ENCODE peak calls at places on chromosome 12, in eight cellular contexts. W, Y, D, Q, T, J, I and H are unnamed samples.

GRCh38 chr12:114711689-114712152 is 27.7 kb upstream of the TBX3 start:
- DNase-seq in W (no peak), Y (no peak), D (no peak), Q (no peak), T (no peak), J (no peak), I (no peak), H (no peak)

GRCh38 chr12:121776190-121777098 is 17.0 kb downstream of the RHOF start:
- DNase-seq in W (peak), Y (no peak), D (peak), Q (no peak), T (no peak), J (peak), I (peak), H (peak)

GRCh38 chr12:55034218-55034617 is 14.4 kb downstream of the NEUROD4 start:
- DNase-seq in W (no peak), Y (no peak), D (no peak), Q (no peak), T (no peak), J (no peak), I (no peak), H (no peak)

GRCh38 chr12:14238224-14238792 is 127.2 kb upstream of the ATF7IP start:
- DNase-seq in W (no peak), Y (no peak), D (no peak), Q (no peak), T (no peak), J (no peak), I (no peak), H (no peak)

GRCh38 chr12:130872179-130873096 is 572 bp downstream of the RAN start:
- DNase-seq in W (peak), Y (no peak), D (no peak), Q (no peak), T (no peak), J (peak), I (peak), H (peak)

GRCh38 chr12:47038270-47038748 is 41.1 kb upstream of the PCED1B start:
- DNase-seq in W (no peak), Y (no peak), D (no peak), Q (no peak), T (no peak), J (no peak), I (no peak), H (no peak)

GRCh38 chr12:52971701-52972329 is 22.9 kb downstream of the KRT18 start:
- DNase-seq in W (no peak), Y (no peak), D (no peak), Q (no peak), T (no peak), J (no peak), I (no peak), H (no peak)

GRCh38 chr12:69329669-69330428 is 18.3 kb upstream of the LYZ start:
- DNase-seq in W (no peak), Y (no peak), D (no peak), Q (no peak), T (no peak), J (no peak), I (no peak), H (no peak)

GRCh38 chr12:129152291-129153075 is 299.2 kb downstream of the GLT1D1 start:
- DNase-seq in W (no peak), Y (no peak), D (no peak), Q (no peak), T (no peak), J (no peak), I (no peak), H (no peak)

GRCh38 chr12:130574402-130574801 is 141.7 kb downstream of the RIMBP2 start:
- DNase-seq in W (no peak), Y (no peak), D (no peak), Q (no peak), T (no peak), J (no peak), I (no peak), H (no peak)

GRCh38 chr12:57844725-57845477 is 1.6 kb downstream of the CTDSP2 start:
- DNase-seq in W (peak), Y (peak), D (peak), Q (peak), T (no peak), J (peak), I (peak), H (peak)

GRCh38 chr12:119338593-119339363 is 4.2 kb downstream of the CCDC60 start:
- DNase-seq in W (no peak), Y (no peak), D (no peak), Q (no peak), T (no peak), J (no peak), I (no peak), H (no peak)

GRCh38 chr12:97308576-97309198 is 153.9 kb upstream of the RMST start:
- DNase-seq in W (no peak), Y (peak), D (no peak), Q (peak), T (peak), J (no peak), I (peak), H (no peak)

GRCh38 chr12:63826002-63826585 is 18.4 kb upstream of the SRGAP1 start:
- DNase-seq in W (no peak), Y (no peak), D (no peak), Q (peak), T (peak), J (no peak), I (no peak), H (no peak)

GRCh38 chr12:6946033-6946919 is 2.5 kb downstream of the C12orf57 start:
- DNase-seq in W (peak), Y (no peak), D (no peak), Q (no peak), T (no peak), J (peak), I (peak), H (peak)

GRCh38 chr12:116619246-116619645 is 60.1 kb downstream of the MAP1LC3B2 start:
- DNase-seq in W (no peak), Y (no peak), D (no peak), Q (no peak), T (no peak), J (no peak), I (no peak), H (no peak)

GRCh38 chr12:122874081-122874480 is 21.8 kb downstream of the VPS37B start:
- DNase-seq in W (no peak), Y (no peak), D (no peak), Q (no peak), T (no peak), J (peak), I (no peak), H (no peak)

GRCh38 chr12:14239935-14240872 is 125.3 kb upstream of the ATF7IP start:
- DNase-seq in W (no peak), Y (no peak), D (no peak), Q (no peak), T (no peak), J (no peak), I (no peak), H (peak)

GRCh38 chr12:29889737-29890136 is 106.0 kb upstream of the TMTC1 start:
- DNase-seq in W (peak), Y (peak), D (no peak), Q (no peak), T (no peak), J (peak), I (peak), H (peak)

GRCh38 chr12:46386877-46387629 is 14.5 kb upstream of the SLC38A2 start:
- DNase-seq in W (no peak), Y (no peak), D (peak), Q (no peak), T (no peak), J (no peak), I (no peak), H (no peak)

GRCh38 chr12:119556830-119557229 is 36.7 kb upstream of the TMEM233 start:
- DNase-seq in W (no peak), Y (no peak), D (no peak), Q (no peak), T (no peak), J (no peak), I (no peak), H (no peak)

GRCh38 chr12:42968426-42968825 is 378.9 kb upstream of the PRICKLE1 start:
- DNase-seq in W (no peak), Y (no peak), D (no peak), Q (no peak), T (no peak), J (no peak), I (no peak), H (no peak)

GRCh38 chr12:81077329-81077685 is 572 bp upstream of the ACSS3 start:
- DNase-seq in W (no peak), Y (no peak), D (peak), Q (no peak), T (no peak), J (no peak), I (peak), H (peak)

GRCh38 chr12:109835827-109836226 is 2.6 kb upstream of the TRPV4 start:
- DNase-seq in W (no peak), Y (no peak), D (no peak), Q (no peak), T (no peak), J (no peak), I (no peak), H (no peak)

DNA sequence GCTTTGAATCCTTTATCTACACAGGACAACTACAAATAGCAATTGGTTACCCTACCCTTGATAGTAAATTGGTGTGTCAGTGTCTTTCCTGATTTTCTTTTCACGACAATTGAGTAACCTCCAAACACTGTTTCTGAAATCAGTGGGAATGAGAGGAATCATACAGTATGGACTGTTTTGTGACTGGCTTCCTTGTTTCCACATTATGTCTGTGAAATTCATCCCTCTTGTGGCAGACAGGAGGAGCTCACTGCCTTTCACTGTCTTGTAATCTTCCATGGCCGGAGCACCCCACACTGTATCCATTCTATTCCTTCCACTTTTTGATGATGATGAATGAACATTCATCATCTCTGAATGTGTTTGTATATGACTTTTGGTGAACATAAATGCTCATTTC is 164.0 kb upstream of the PZP start:
- DNase-seq in W (no peak), Y (no peak), D (no peak), Q (no peak), T (no peak), J (no peak), I (no peak), H (no peak)
- TF ChIP-seq CTCF in W (peak), Y (peak), D (no peak), Q (peak), T (peak), J (no peak), I (peak), H (no peak)

GRCh38 chr12:100399095-100399494 is 42.2 kb downstream of the SLC17A8 start:
- DNase-seq in W (no peak), Y (no peak), D (no peak), Q (no peak), T (no peak), J (no peak), I (no peak), H (no peak)

GRCh38 chr12:100401660-100402059 is 44.8 kb downstream of the SLC17A8 start:
- DNase-seq in W (no peak), Y (no peak), D (no peak), Q (no peak), T (peak), J (no peak), I (no peak), H (no peak)

GRCh38 chr12:100403446-100403845 is 46.6 kb downstream of the SLC17A8 start:
- DNase-seq in W (no peak), Y (no peak), D (no peak), Q (no peak), T (no peak), J (no peak), I (no peak), H (no peak)

GRCh38 chr12:100404769-100405407 is 48.0 kb downstream of the SLC17A8 start:
- DNase-seq in W (peak), Y (peak), D (no peak), Q (no peak), T (peak), J (peak), I (peak), H (peak)
- TF ChIP-seq CTCF in W (peak), Y (peak), D (no peak), Q (peak), T (peak), J (no peak), I (peak), H (peak)

GRCh38 chr12:124599074-124599999 is 31.9 kb upstream of the NCOR2 start:
- DNase-seq in W (no peak), Y (no peak), D (no peak), Q (no peak), T (no peak), J (no peak), I (no peak), H (no peak)
- TF ChIP-seq CTCF in W (no peak), Y (no peak), D (no peak), Q (peak), T (no peak), J (no peak), I (no peak), H (no peak)

GRCh38 chr12:50314629-50315312 is 31.5 kb upstream of the LIMA1 start:
- DNase-seq in W (no peak), Y (peak), D (no peak), Q (peak), T (peak), J (no peak), I (peak), H (peak)
- TF ChIP-seq CTCF in W (peak), Y (peak), D (peak), Q (peak), T (peak), J (peak), I (peak), H (peak)

DNA sequence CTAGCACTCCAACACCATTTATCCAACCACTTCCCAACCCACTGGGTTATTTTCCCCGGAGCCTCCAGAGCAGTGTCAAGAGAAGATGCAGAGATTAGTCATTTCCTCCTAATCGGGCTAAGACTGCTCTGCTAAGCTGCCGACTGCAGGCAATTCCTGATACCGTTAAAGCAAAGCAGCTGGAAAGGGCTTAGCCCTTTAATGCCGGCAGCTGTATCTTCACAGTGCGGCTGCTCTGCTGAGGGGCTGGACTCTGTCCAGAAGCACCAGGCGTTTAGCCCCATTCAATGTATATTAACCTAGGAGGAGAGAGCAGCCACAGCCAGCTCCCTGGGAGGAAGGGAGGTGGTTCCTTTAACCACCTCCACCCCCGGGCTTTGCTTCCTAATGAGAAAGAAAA is 11.1 kb downstream of the AQP6 start:
- DNase-seq in W (no peak), Y (peak), D (no peak), Q (peak), T (peak), J (no peak), I (no peak), H (no peak)
- TF ChIP-seq CTCF in W (no peak), Y (peak), D (no peak), Q (peak), T (no peak), J (no peak), I (no peak), H (no peak)

DNA sequence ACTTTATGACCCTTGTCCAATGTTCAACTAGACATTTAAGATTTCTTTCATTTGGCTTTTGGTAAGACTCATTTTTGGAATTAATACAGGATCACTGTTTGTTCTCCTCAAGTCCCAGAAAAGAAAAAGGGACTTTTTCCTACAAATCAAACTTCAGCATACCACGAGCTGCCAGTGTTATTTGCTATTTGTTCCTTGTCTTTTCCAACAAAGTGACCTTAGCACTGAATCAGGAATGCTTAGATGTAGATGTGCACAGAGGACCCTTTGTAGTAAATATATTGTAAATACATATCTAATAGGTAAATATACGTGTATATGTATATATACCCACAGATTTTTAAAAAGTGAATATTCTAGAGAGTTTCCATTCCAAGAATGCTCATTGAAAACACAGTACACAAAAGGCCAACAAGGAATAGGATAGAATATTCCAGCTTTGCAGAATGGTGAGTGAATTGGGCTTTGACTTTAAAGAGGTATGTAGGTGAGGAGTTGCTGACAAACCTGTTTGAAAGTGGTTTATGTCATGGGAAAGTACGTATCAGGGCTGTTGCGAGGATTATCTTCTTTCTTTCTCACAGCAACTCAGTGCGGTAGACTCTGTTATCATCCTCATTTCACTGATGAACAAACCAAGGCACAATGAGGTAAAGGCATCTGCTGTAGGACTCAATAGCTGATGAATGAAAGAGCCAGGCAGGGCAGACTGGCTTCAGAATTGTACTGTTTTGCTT is 65.0 kb downstream of the HMGA2 start:
- DNase-seq in W (no peak), Y (no peak), D (no peak), Q (no peak), T (no peak), J (no peak), I (no peak), H (no peak)
- TF ChIP-seq CTCF in W (no peak), Y (no peak), D (no peak), Q (no peak), T (no peak), J (no peak), I (no peak), H (no peak)